ENCODE peak calls at places on chromosomes 1 and 21, in five cellular contexts. One of them, this sample, is unnamed.

GRCh38 chr1:160578175-160578693 is 1.1 kb downstream of the CD84 start:
- DNase-seq in H9: no peak
- DNase-seq in IMR-90: no peak
- DNase-seq in H1: no peak
- DNase-seq in trophoblast cell: no peak
- DNase-seq in this sample: no peak

GRCh38 chr21:39118061-39118460 is 65.2 kb downstream of the PSMG1 start:
- DNase-seq in H9: no peak
- DNase-seq in IMR-90: no peak
- DNase-seq in H1: peak; percentile 20
- DNase-seq in trophoblast cell: no peak
- DNase-seq in this sample: no peak

GRCh38 chr1:240171907-240172306 is 80.2 kb downstream of the FMN2 start:
- DNase-seq in H9: no peak
- DNase-seq in IMR-90: no peak
- DNase-seq in H1: no peak
- DNase-seq in trophoblast cell: no peak
- DNase-seq in this sample: no peak

GRCh38 chr1:110948038-110948810 is 15.5 kb downstream of the LRIF1 start:
- DNase-seq in H9: no peak
- DNase-seq in IMR-90: peak; percentile 51
- DNase-seq in H1: no peak
- DNase-seq in trophoblast cell: no peak
- DNase-seq in this sample: no peak

GRCh38 chr1:79040424-79041089 is 34.0 kb upstream of the ADGRL4 start:
- DNase-seq in H9: no peak
- DNase-seq in IMR-90: peak; percentile 16
- DNase-seq in H1: no peak
- DNase-seq in trophoblast cell: no peak
- DNase-seq in this sample: no peak

GRCh38 chr1:2373551-2374259 is 17.6 kb downstream of the MORN1 start:
- DNase-seq in H9: no peak
- DNase-seq in IMR-90: no peak
- DNase-seq in H1: no peak
- DNase-seq in trophoblast cell: no peak
- DNase-seq in this sample: no peak

GRCh38 chr1:60540176-60540575 is 466.6 kb upstream of the C1orf87 start:
- DNase-seq in H9: no peak
- DNase-seq in IMR-90: no peak
- DNase-seq in H1: no peak
- DNase-seq in trophoblast cell: no peak
- DNase-seq in this sample: no peak

GRCh38 chr1:214259353-214259982 is 21.5 kb upstream of the SMYD2 start:
- DNase-seq in H9: no peak
- DNase-seq in IMR-90: peak; percentile 50
- DNase-seq in H1: no peak
- DNase-seq in trophoblast cell: no peak
- DNase-seq in this sample: no peak

GRCh38 chr21:46254208-46254975 is 25.8 kb upstream of the LSS start:
- DNase-seq in H9: no peak
- DNase-seq in IMR-90: no peak
- DNase-seq in H1: no peak
- DNase-seq in trophoblast cell: no peak
- DNase-seq in this sample: no peak

GRCh38 chr1:230085178-230085515 is 18.1 kb downstream of the GALNT2 start:
- DNase-seq in H9: no peak
- DNase-seq in IMR-90: no peak
- DNase-seq in H1: no peak
- DNase-seq in trophoblast cell: peak; percentile 79
- DNase-seq in this sample: no peak

GRCh38 chr1:167328306-167328705 is 107.6 kb downstream of the POU2F1 start:
- DNase-seq in H9: no peak
- DNase-seq in IMR-90: no peak
- DNase-seq in H1: no peak
- DNase-seq in trophoblast cell: no peak
- DNase-seq in this sample: no peak

GRCh38 chr1:161779393-161779792 is 13.3 kb downstream of the ATF6 start:
- DNase-seq in H9: no peak
- DNase-seq in IMR-90: no peak
- DNase-seq in H1: no peak
- DNase-seq in trophoblast cell: no peak
- DNase-seq in this sample: no peak

DNA sequence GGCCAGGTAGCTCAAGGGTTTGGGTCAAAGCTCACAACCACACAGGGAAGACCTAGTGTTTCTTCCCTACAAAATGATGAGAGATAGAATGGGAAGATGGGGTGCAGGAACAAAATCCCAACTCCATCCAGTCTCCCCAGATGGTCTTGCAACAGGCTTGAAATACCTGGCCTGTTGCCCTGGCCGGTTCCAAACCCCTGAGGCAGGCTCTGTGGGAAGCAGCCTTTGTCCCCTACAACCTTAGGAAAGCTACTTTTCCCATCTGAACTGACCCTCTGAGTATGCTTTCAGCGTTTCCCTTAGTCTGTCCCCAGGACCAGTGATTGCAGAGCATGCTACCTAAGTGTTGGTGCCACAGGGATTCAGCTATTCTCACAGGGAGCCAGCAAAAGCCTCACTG is 104.0 kb downstream of the GDAP2 start:
- DNase-seq in H9: no peak
- DNase-seq in IMR-90: no peak
- DNase-seq in H1: no peak
- DNase-seq in trophoblast cell: no peak
- DNase-seq in this sample: no peak
- H4K91ac ChIP-seq in H9: no peak overlapping the region
- H4K91ac ChIP-seq in IMR-90: peak overlapping the region; percentile 99
- H4K91ac ChIP-seq in H1: no peak overlapping the region
- H4K91ac ChIP-seq in trophoblast cell: no peak overlapping the region
- H4K91ac ChIP-seq in this sample: no peak overlapping the region

GRCh38 chr1:9833632-9834031 is 9.9 kb upstream of the CLSTN1 start:
- DNase-seq in H9: no peak
- DNase-seq in IMR-90: no peak
- DNase-seq in H1: no peak
- DNase-seq in trophoblast cell: no peak
- DNase-seq in this sample: no peak

GRCh38 chr1:9838946-9839345 is 15.2 kb upstream of the CLSTN1 start:
- DNase-seq in H9: no peak
- DNase-seq in IMR-90: no peak
- DNase-seq in H1: no peak
- DNase-seq in trophoblast cell: no peak
- DNase-seq in this sample: no peak

GRCh38 chr1:9835404-9835757 is 11.6 kb upstream of the CLSTN1 start:
- DNase-seq in H9: peak; percentile 43
- DNase-seq in IMR-90: no peak
- DNase-seq in H1: no peak
- DNase-seq in trophoblast cell: no peak
- DNase-seq in this sample: no peak

GRCh38 chr1:9836632-9836960 is 12.8 kb upstream of the CLSTN1 start:
- DNase-seq in H9: peak; percentile 25
- DNase-seq in IMR-90: no peak
- DNase-seq in H1: no peak
- DNase-seq in trophoblast cell: no peak
- DNase-seq in this sample: no peak

GRCh38 chr1:9835758-9836631 is 12.2 kb upstream of the CLSTN1 start:
- DNase-seq in H9: peak; percentile 80
- DNase-seq in IMR-90: peak; percentile 13
- DNase-seq in H1: no peak
- DNase-seq in trophoblast cell: no peak
- DNase-seq in this sample: peak; percentile 49
- H4K8ac ChIP-seq in H9: no peak overlapping the region
- H4K8ac ChIP-seq in IMR-90: peak overlapping the region; percentile 61
- H4K8ac ChIP-seq in H1: no peak overlapping the region
- H4K8ac ChIP-seq in trophoblast cell: no peak overlapping the region
- H4K8ac ChIP-seq in this sample: peak overlapping the region; percentile 90

GRCh38 chr1:171754971-171755370 is 13.1 kb upstream of the VAMP4 start:
- DNase-seq in H9: no peak
- DNase-seq in IMR-90: peak; percentile 36
- DNase-seq in H1: no peak
- DNase-seq in trophoblast cell: no peak
- DNase-seq in this sample: no peak
- H2BK120ac ChIP-seq in H9: no peak overlapping the region
- H2BK120ac ChIP-seq in IMR-90: peak overlapping the region; percentile 95
- H2BK120ac ChIP-seq in H1: no peak overlapping the region
- H2BK120ac ChIP-seq in trophoblast cell: no peak overlapping the region
- H2BK120ac ChIP-seq in this sample: no peak overlapping the region

GRCh38 chr1:220806408-220806807 is 19.7 kb downstream of the MTARC1 start:
- DNase-seq in H9: no peak
- DNase-seq in IMR-90: no peak
- DNase-seq in H1: no peak
- DNase-seq in trophoblast cell: no peak
- DNase-seq in this sample: no peak
- H4K91ac ChIP-seq in H9: no peak overlapping the region
- H4K91ac ChIP-seq in IMR-90: no peak overlapping the region
- H4K91ac ChIP-seq in H1: no peak overlapping the region
- H4K91ac ChIP-seq in trophoblast cell: no peak overlapping the region
- H4K91ac ChIP-seq in this sample: no peak overlapping the region

DNA sequence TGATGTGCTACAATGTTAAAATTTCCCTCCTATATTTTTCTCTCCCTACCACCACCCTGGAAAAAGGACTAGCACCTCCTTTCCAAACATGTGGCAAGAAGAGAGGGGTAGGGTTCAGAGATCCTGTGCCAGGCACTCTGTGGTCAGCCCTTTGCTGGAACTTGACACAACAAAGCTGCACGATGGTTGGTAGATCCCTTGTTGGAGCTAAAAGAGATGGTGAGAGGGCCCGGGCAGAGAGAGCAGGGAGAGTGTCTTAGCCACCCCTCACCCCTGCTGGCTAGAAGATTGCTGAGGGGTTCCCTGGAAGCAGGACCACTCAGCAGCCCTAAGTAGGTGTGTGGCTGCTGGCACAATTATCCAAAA is 2.5 kb upstream of the SSBP3 start:
- DNase-seq in H9: no peak
- DNase-seq in IMR-90: no peak
- DNase-seq in H1: no peak
- DNase-seq in trophoblast cell: no peak
- DNase-seq in this sample: no peak
- H4K8ac ChIP-seq in H9: no peak overlapping the region
- H4K8ac ChIP-seq in IMR-90: peak overlapping the region; percentile 68
- H4K8ac ChIP-seq in H1: no peak overlapping the region
- H4K8ac ChIP-seq in trophoblast cell: peak overlapping the region; percentile 49
- H4K8ac ChIP-seq in this sample: no peak overlapping the region